ENCODE peak calls at places on chromosomes 7 and 10, in ten cellular contexts. O, Y, T, D, H, C, F, W, L and X are unnamed samples. For H3K36me3 and H3K27me3, the result is how much of the 10 kb centered on the place peaks cover.

GRCh38 chr7:92131764-92132330 is 2.4 kb downstream of the CYP51A1 start:
- DNase-seq in O (no peak), Y (no peak), T (no peak), D (no peak), H (no peak), C (no peak), F (no peak), W (no peak), L (no peak), X (no peak)

GRCh38 chr10:11165591-11166543 is 148.2 kb downstream of the CELF2 start:
- DNase-seq in O (peak), Y (peak), T (no peak), D (peak), H (no peak), C (peak), F (peak), W (no peak), L (peak), X (no peak)

GRCh38 chr7:145919712-145920111 is 196.9 kb upstream of the CNTNAP2 start:
- DNase-seq in O (no peak), Y (no peak), T (no peak), D (no peak), H (no peak), C (no peak), F (no peak), W (no peak), L (no peak), X (no peak)

GRCh38 chr7:45588466-45588865 is 14.3 kb downstream of the ADCY1 start:
- DNase-seq in O (no peak), Y (no peak), T (no peak), D (no peak), H (no peak), C (peak), F (no peak), W (no peak), L (no peak), X (no peak)

GRCh38 chr7:5143106-5143505 is 46.9 kb upstream of the WIPI2 start:
- DNase-seq in O (no peak), Y (no peak), T (no peak), D (no peak), H (no peak), C (no peak), F (no peak), W (no peak), L (no peak), X (no peak)

GRCh38 chr10:91758303-91759146 is 39.7 kb upstream of the TNKS2 start:
- DNase-seq in O (peak), Y (peak), T (peak), D (no peak), H (peak), C (no peak), F (peak), W (no peak), L (no peak), X (peak)

GRCh38 chr10:123759496-123760070 is 93.4 kb downstream of the GPR26 start:
- DNase-seq in O (no peak), Y (peak), T (no peak), D (no peak), H (no peak), C (peak), F (no peak), W (no peak), L (no peak), X (no peak)

GRCh38 chr10:16612148-16612742 is 90.6 kb upstream of the C1QL3 start:
- DNase-seq in O (peak), Y (peak), T (peak), D (no peak), H (no peak), C (peak), F (peak), W (no peak), L (no peak), X (no peak)

GRCh38 chr7:36971515-36972139 is 247.3 kb upstream of the AOAH start:
- DNase-seq in O (no peak), Y (no peak), T (no peak), D (no peak), H (no peak), C (no peak), F (no peak), W (peak), L (no peak), X (no peak)

GRCh38 chr7:2118630-2119190 is 114.0 kb downstream of the MAD1L1 start:
- DNase-seq in O (no peak), Y (no peak), T (no peak), D (no peak), H (no peak), C (no peak), F (no peak), W (no peak), L (no peak), X (no peak)

GRCh38 chr7:25517906-25518305 is 289.6 kb upstream of the NPVF start:
- DNase-seq in O (no peak), Y (no peak), T (no peak), D (no peak), H (no peak), C (peak), F (no peak), W (no peak), L (no peak), X (no peak)

GRCh38 chr7:38178695-38179344 is 775 bp downstream of the STARD3NL start:
- DNase-seq in O (peak), Y (no peak), T (no peak), D (no peak), H (no peak), C (no peak), F (no peak), W (no peak), L (no peak), X (no peak)

GRCh38 chr10:102392306-102392705 is 3.2 kb upstream of the NFKB2 start:
- DNase-seq in O (no peak), Y (no peak), T (no peak), D (no peak), H (no peak), C (no peak), F (no peak), W (no peak), L (no peak), X (no peak)

GRCh38 chr10:3048114-3049019 is 19.0 kb upstream of the PFKP start:
- DNase-seq in O (peak), Y (peak), T (no peak), D (no peak), H (no peak), C (peak), F (no peak), W (no peak), L (no peak), X (no peak)

GRCh38 chr7:97021443-97022261 is 3.0 kb downstream of the DLX5 start:
- DNase-seq in O (no peak), Y (no peak), T (no peak), D (no peak), H (no peak), C (peak), F (peak), W (no peak), L (no peak), X (no peak)

GRCh38 chr10:125521721-125522680 is 161.0 kb downstream of the TEX36 start:
- DNase-seq in O (no peak), Y (no peak), T (no peak), D (no peak), H (peak), C (peak), F (peak), W (no peak), L (no peak), X (no peak)

GRCh38 chr7:24587853-24588252 is 14.6 kb downstream of the PALS2 start:
- DNase-seq in O (peak), Y (peak), T (no peak), D (no peak), H (no peak), C (peak), F (peak), W (no peak), L (no peak), X (no peak)

GRCh38 chr7:88432321-88432720 is 125.6 kb upstream of the STEAP4 start:
- DNase-seq in O (no peak), Y (no peak), T (no peak), D (no peak), H (no peak), C (no peak), F (no peak), W (no peak), L (no peak), X (no peak)

GRCh38 chr10:59242057-59242456 is 65.6 kb downstream of the PHYHIPL start:
- DNase-seq in O (no peak), Y (no peak), T (no peak), D (no peak), H (no peak), C (no peak), F (no peak), W (no peak), L (no peak), X (no peak)

GRCh38 chr7:102828291-102828690 is 79.5 kb downstream of the FAM185A start:
- DNase-seq in O (no peak), Y (no peak), T (no peak), D (no peak), H (no peak), C (no peak), F (no peak), W (no peak), L (no peak), X (no peak)

GRCh38 chr7:76998263-76998666 is 33.9 kb downstream of the SPDYE17 start:
- DNase-seq in O (no peak), Y (no peak), T (no peak), D (no peak), H (no peak), C (no peak), F (no peak), W (no peak), L (no peak), X (no peak)

GRCh38 chr10:37975407-37975991 is 948 bp downstream of the ZNF25 start:
- DNase-seq in O (peak), Y (peak), T (no peak), D (no peak), H (no peak), C (no peak), F (peak), W (no peak), L (no peak), X (no peak)

GRCh38 chr10:70872281-70872680 is 16.1 kb downstream of the PCBD1 start:
- DNase-seq in O (no peak), Y (no peak), T (no peak), D (no peak), H (no peak), C (no peak), F (no peak), W (no peak), L (no peak), X (no peak)

GRCh38 chr7:113414636-113415035 is 296.3 kb upstream of the SMIM30 start:
- DNase-seq in O (no peak), Y (no peak), T (no peak), D (no peak), H (no peak), C (no peak), F (no peak), W (no peak), L (no peak), X (no peak)
- H3K36me3 ChIP-seq in O (under half), Y (under half), T (under half), D (under half), H (under half), C (under half), F (under half), W (under half), L (under half), X (under half)

GRCh38 chr7:3548815-3549214 is 247.8 kb downstream of the SDK1 start:
- DNase-seq in O (no peak), Y (no peak), T (no peak), D (no peak), H (no peak), C (no peak), F (peak), W (no peak), L (no peak), X (no peak)

GRCh38 chr7:3549598-3549997 is 248.5 kb downstream of the SDK1 start:
- DNase-seq in O (no peak), Y (no peak), T (no peak), D (no peak), H (no peak), C (no peak), F (no peak), W (no peak), L (no peak), X (no peak)

DNA sequence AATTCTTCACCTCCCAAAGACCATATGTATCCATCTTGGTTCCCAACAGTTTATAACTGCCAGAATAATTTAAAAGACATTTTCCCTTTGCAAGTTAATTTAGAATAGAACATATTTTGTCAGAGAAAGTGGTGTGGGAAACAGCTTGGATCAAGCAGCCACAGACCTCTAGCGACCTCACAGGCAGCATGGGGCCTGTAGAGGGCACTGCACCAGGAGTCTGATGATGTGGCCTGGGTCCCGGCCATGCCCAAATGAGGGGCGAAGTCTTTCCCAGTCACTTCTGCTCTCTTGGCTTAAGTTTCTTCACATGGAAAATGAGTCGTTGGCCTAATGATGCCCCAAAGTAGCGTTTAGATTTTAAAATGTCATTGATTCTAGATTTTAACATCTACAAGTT is 243.2 kb downstream of the SDK1 start:
- DNase-seq in O (no peak), Y (no peak), T (no peak), D (no peak), H (no peak), C (peak), F (peak), W (no peak), L (no peak), X (no peak)
- TF ChIP-seq CTCF in O (no peak), Y (no peak), T (peak), D (no peak), H (peak), C (peak), F (peak), W (no peak), L (no peak), X (no peak)

DNA sequence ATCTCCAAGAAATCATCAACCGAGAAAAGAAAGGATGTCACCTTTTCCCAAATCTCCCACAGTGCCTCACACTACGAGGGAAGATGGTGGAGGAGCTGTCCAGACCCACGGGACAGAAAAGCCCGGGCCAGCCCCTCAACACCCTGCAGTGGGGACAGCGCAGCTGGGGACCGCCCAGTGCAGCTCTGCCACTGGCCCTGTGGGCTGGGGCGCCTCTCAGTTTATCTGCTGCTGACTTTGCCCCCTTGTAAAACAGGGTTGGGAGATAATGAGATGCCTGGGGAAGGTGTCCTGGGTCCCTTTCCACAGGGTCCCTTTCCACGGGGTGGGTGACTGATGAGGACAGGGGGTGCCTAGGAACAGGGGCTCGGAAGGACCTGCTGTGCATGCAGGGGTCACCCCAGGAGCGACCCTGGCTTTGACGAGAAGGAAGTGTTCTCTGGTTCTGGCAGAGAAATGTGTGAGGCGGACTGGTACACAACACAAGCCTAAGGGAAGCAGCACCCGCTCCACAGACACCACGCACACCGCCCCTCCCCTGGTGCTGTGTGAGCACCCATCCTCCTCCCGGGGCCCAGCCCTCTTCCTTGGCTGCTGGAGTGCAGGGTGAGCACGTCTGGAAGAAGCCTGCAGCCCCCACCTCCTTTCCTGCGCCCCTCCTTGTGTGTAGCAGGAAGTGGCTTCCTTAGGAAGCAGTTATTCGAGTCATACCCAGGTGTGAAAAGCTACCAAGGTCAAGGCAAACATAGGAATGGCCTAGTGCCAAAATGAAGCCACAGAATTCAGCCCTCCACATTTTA is 339.9 kb downstream of the DNAJB6 start:
- DNase-seq in O (no peak), Y (no peak), T (no peak), D (no peak), H (no peak), C (peak), F (no peak), W (peak), L (no peak), X (no peak)
- H3K27me3 ChIP-seq in O (under half), Y (under half), T (under half), D (under half), H (under half), C (under half), F (under half), W (under half), L (half or more), X (under half)

DNA sequence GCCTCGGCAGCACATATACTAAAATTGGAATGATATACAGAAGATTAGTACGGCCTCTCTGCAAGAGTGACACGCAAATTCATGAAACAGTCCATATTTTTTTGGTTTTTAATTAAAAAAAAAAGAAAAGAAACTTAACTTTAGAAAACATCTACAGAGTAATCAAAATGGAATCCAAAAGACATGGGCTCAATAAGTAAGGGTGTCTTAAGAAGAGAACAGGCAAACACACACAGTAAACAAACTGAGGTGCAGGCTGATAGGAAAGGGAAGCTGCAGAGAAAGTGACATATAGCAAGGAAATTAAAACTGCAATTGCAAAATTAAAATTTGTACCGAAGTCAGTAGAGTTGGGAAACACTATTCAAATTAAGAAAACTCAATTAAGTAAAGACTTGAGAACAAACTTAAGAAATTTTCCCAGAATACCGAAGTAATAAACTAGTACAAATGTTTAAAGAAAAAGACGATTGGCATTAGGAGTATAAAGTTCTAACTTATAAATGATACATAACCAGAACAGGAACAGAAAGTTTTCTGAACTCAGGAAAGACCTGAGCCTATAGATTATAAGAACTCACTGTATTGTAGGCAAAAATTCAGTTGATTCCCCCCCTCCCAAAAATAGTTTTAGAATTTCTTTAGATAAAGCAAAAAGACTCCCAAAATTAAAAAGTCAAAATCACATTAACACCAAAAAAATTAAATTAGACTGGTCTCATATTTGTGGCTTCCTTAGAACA is 16.3 kb downstream of the MTPN start:
- DNase-seq in O (peak), Y (no peak), T (no peak), D (no peak), H (no peak), C (no peak), F (no peak), W (no peak), L (no peak), X (no peak)
- H3K36me3 ChIP-seq in O (under half), Y (under half), T (under half), D (under half), H (under half), C (under half), F (under half), W (under half), L (under half), X (under half)

DNA sequence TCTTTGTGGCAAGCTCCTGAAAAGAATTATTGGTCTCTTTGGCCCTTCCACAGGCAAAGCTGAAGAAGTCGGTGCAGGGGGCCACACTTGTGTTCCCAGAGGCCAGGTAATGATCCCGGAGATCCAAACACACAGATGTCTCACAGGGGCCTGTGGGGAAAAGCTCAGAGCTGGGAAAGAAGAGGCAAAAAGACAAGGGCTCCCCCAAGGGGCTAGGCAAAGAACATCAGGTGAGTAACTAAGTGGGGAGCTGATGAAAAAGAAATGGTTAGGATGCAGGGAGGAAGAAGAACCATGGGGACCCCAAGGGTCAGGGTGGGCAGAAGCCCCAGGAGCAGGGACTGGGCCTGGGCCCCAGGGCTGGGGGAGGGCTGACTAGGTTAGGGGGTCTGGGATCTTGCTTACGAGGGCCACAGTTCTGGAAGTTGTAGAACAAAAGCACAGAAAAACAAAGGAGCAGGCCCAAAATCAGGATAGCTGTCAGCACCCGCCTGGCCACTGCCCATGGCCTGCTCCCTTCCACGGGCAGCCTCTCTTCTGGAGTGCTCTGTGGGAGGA is 1.1 kb downstream of the KEL start:
- DNase-seq in O (no peak), Y (no peak), T (no peak), D (no peak), H (peak), C (no peak), F (peak), W (no peak), L (no peak), X (no peak)
- TF ChIP-seq CTCF in O (no peak), Y (peak), T (no peak), D (no peak), H (peak), C (peak), F (peak), W (peak), L (no peak), X (no peak)